ENCODE peak calls at places on chromosomes 12 and 14, in ten cellular contexts. I is heart left ventricle, D is HepG2, R is uterus, P is body of pancreas, Z is testis, W is right lobe of liver, E is breast epithelium, M is prostate gland, C is GM12892. A is an unnamed sample.
A peak's percentile ranks its signal among the peaks of the same experiment; 100 is the strongest.

GRCh38 chr14:103103461-103104388 is 9.2 kb downstream of the EXOC3L4 start:
- DNase-seq in I (peak; percentile 68), D (peak; percentile 87), R (no peak), P (peak; percentile 45), Z (no peak), W (peak; percentile 88), E (no peak), M (peak; percentile 61), C (no peak), A (peak; percentile 92)

GRCh38 chr14:68659021-68659931 is 133.6 kb downstream of the ZFP36L1 start:
- DNase-seq in I (peak; percentile 57), D (no peak), R (peak; percentile 79), P (no peak), Z (peak; percentile 43), W (no peak), E (no peak), M (no peak), C (no peak), A (peak; percentile 43)

GRCh38 chr12:46318037-46318436 is 49.2 kb upstream of the SLC38A1 start:
- DNase-seq in I (no peak), D (no peak), R (no peak), P (no peak), Z (no peak), W (no peak), E (no peak), M (no peak), C (no peak), A (no peak)

GRCh38 chr12:6767592-6768384 is 1.6 kb downstream of the PTMS start:
- DNase-seq in I (no peak), D (peak; percentile 68), R (no peak), P (no peak), Z (peak; percentile 34), W (peak; percentile 62), E (no peak), M (peak; percentile 40), C (no peak), A (peak; percentile 76)

GRCh38 chr12:32690927-32691326 is 11.8 kb downstream of the DNM1L start:
- DNase-seq in I (no peak), D (no peak), R (no peak), P (no peak), Z (no peak), W (no peak), E (no peak), M (no peak), C (no peak), A (no peak)

GRCh38 chr14:55715889-55716288 is 135.9 kb downstream of the KTN1 start:
- DNase-seq in I (peak; percentile 25), D (no peak), R (peak; percentile 37), P (no peak), Z (no peak), W (no peak), E (no peak), M (no peak), C (no peak), A (no peak)

GRCh38 chr12:26471560-26471959 is 276.2 kb downstream of the SSPN start:
- DNase-seq in I (no peak), D (no peak), R (no peak), P (no peak), Z (no peak), W (no peak), E (no peak), M (no peak), C (peak; percentile 16), A (no peak)

GRCh38 chr12:106794369-106794768 is 19.9 kb downstream of the RIC8B start:
- DNase-seq in I (no peak), D (no peak), R (no peak), P (no peak), Z (no peak), W (no peak), E (no peak), M (no peak), C (no peak), A (no peak)

GRCh38 chr12:126617312-126617711 is 1552.1 kb downstream of the AACS start:
- DNase-seq in I (no peak), D (no peak), R (no peak), P (no peak), Z (peak; percentile 18), W (no peak), E (no peak), M (no peak), C (no peak), A (no peak)

GRCh38 chr12:85625467-85625866 is 210.7 kb downstream of the RASSF9 start:
- DNase-seq in I (no peak), D (no peak), R (no peak), P (no peak), Z (no peak), W (no peak), E (no peak), M (no peak), C (no peak), A (no peak)

GRCh38 chr12:52371716-52372115 is 4.4 kb upstream of the KRT85 start:
- DNase-seq in I (no peak), D (no peak), R (no peak), P (no peak), Z (no peak), W (no peak), E (no peak), M (no peak), C (no peak), A (no peak)

GRCh38 chr12:103542078-103542477 is 45.0 kb upstream of the STAB2 start:
- DNase-seq in I (no peak), D (no peak), R (no peak), P (no peak), Z (no peak), W (no peak), E (no peak), M (no peak), C (no peak), A (no peak)

GRCh38 chr12:103546959-103547358 is 40.1 kb upstream of the STAB2 start:
- DNase-seq in I (no peak), D (no peak), R (no peak), P (no peak), Z (no peak), W (no peak), E (no peak), M (no peak), C (no peak), A (no peak)

GRCh38 chr12:103548622-103549601 is 38.2 kb upstream of the STAB2 start:
- DNase-seq in I (peak; percentile 55), D (peak; percentile 53), R (peak; percentile 46), P (peak; percentile 71), Z (peak; percentile 82), W (peak; percentile 46), E (peak; percentile 58), M (peak; percentile 42), C (no peak), A (no peak)

DNA sequence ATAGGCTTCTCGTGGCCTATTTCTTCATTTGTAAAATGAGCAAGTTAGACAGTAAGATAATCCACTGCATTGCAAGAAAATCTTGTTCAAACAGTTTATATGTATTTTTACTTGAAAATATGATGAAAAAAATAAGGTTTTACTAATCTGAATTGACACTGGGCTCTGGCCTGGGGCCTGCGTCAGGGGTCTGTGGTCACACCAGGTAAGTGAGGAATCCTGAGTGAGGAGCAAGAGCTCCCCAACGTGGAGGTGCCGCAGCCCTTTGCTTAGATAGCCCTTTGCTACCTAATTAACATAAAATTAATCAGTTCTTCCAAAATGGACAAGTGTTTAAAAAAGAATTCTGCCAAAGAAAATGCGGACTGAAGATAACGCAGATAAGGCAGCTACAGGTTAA is 39.1 kb upstream of the STAB2 start:
- DNase-seq in I (no peak), D (no peak), R (no peak), P (no peak), Z (no peak), W (no peak), E (no peak), M (no peak), C (no peak), A (no peak)
- TF ChIP-seq POLR2A in I (no peak), D (no peak), R (no peak), P (no peak), Z (no peak), W (no peak), E (no peak), M (no peak), C (no peak), A (no peak)

DNA sequence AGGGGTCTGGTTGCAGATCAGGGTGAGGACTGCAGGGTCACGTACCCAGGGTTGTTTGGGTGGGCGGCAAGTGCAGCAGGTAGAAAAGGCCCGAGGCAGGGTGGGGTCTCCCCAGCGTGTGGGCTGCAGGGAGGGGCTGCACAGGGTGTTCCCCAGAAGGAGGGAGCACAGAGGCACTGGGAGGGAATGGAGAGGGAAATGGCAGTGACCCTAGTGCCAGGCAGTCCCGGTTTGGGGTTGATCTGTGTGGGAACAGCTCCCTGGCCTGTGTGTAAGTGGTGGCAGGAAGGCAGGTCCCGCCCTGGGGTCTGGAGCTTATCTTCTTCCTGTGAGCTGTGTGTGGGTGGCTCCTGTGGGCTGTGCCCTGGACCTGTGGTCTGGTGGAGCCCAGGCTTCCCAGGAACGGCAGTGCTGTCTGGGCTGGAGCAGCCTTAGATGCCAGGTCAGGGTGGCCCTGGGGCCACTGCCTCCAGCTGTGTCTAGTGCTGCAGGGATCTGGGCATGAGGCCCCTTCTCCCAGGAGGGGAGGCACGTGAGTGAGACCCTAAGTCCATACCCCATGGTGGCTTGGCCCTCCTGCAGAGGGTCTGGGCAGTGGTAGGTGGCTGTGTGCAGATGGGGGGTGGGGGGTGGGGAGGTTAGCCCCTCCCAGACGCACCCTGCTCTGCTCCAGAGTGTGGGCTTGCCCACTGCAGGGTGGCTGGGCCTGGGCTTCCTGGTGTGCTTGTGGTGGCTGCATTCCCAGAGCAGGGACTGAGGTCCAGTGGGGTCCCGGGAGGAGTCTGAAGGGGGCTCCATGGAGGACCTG is 363.5 kb downstream of the TMEM121 start:
- DNase-seq in I (no peak), D (no peak), R (peak; percentile 4), P (peak; percentile 3), Z (no peak), W (peak; percentile 13), E (peak; percentile 19), M (no peak), C (no peak), A (peak; percentile 12)
- TF ChIP-seq POLR2A in I (no peak), D (no peak), R (no peak), P (no peak), Z (no peak), W (no peak), E (no peak), M (no peak), C (no peak), A (no peak)

GRCh38 chr14:71324767-71325272 is 417.6 kb downstream of the PCNX1 start:
- DNase-seq in I (no peak), D (no peak), R (no peak), P (no peak), Z (no peak), W (no peak), E (no peak), M (no peak), C (no peak), A (no peak)
- TF ChIP-seq POLR2A in I (no peak), D (no peak), R (no peak), P (no peak), Z (no peak), W (peak; percentile 20), E (no peak), M (no peak), C (peak; percentile 52), A (no peak)

DNA sequence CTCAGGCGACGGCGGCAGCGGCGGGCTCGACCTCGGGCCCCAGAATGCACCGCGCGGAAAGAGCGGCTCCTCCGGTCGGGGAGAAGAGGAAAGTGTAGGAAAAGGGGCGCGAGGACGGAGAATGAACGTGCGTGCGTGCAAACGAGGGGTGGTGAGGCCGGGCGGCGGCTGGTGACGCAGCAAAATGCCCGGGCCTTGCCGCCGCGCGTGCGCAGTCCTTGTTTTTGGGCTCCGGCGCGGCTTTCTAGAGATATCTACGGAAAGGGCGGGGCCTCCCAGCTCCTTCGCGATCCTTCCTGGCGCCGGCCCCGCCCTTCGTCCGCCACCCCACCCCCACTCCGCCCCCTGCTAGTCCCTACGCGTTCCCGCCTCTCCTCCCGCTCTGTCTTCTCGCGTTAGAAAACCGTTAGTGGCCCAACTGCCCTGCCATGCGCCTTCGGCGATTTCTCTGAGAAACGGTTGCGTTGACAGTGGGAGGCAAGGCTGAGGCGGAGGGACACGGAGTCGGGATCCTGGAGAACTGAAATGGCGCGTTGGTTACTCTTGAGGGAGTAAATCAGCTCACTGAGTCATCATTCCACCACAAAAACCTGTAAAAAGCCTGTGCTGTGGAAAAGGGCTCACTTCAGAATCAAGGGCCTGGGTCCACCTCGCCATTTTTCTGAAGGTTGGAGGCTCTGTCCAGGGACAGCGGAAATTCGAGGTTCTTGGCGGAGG is at the start of gene PTGES3:
- DNase-seq in I (peak; percentile 98), D (peak; percentile 91), R (peak; percentile 98), P (peak; percentile 98), Z (peak; percentile 97), W (peak; percentile 97), E (peak; percentile 97), M (peak; percentile 96), C (peak; percentile 85), A (peak; percentile 97)
- TF ChIP-seq POLR2A in I (no peak), D (peak; percentile 75), R (peak; percentile 97), P (peak; percentile 93), Z (peak; percentile 93), W (peak; percentile 92), E (peak; percentile 78), M (peak; percentile 93), C (peak; percentile 91), A (peak; percentile 94)

A was measured in upper lobe of left lung.